ENCODE peak calls at places on chromosomes 13 and 19, in nine cellular contexts. W is HFF-Myc, K is GM12878, V is mesothelial cell of epicardium, B is foreskin fibroblast, U is lower leg skin, X is OCI-LY7, C is HCT116, G is neural crest cell. R is an unnamed sample.

GRCh38 chr19:49342291-49342721 is 7.1 kb downstream of the CD37 start:
- DNase-seq in K (no peak), W (no peak), V (no peak), B (no peak), C (no peak), U (peak), X (no peak), G (no peak), R (no peak)

GRCh38 chr19:48698046-48698445 is 2.3 kb downstream of the FUT2 start:
- DNase-seq in G (no peak), X (no peak), W (peak), B (peak), V (no peak), K (no peak), C (no peak), U (no peak), R (no peak)

GRCh38 chr19:5957132-5957531 is 20.8 kb downstream of the RANBP3 start:
- DNase-seq in K (no peak), W (no peak), G (no peak), X (no peak), C (no peak), B (peak), U (no peak), V (no peak), R (no peak)

GRCh38 chr19:37055330-37055729 is 22.9 kb upstream of the ZNF420 start:
- DNase-seq in K (no peak), U (no peak), C (no peak), W (no peak), V (no peak), B (no peak), X (no peak), G (no peak), R (no peak)

GRCh38 chr13:43085545-43085944 is 62.2 kb downstream of the DNAJC15 start:
- DNase-seq in G (no peak), V (no peak), U (no peak), W (no peak), B (peak), K (no peak), X (peak), C (peak), R (no peak)

GRCh38 chr13:29933401-29933800 is 83.0 kb upstream of the UBL3 start:
- DNase-seq in V (no peak), W (no peak), K (no peak), B (no peak), C (no peak), U (no peak), X (no peak), G (no peak), R (no peak)

GRCh38 chr19:2997720-2998119 is 20.4 kb downstream of the TLE6 start:
- DNase-seq in U (no peak), X (no peak), C (no peak), V (no peak), W (no peak), G (no peak), B (no peak), K (no peak), R (no peak)

GRCh38 chr19:36266375-36266961 is 51.6 kb downstream of the ZNF146 start:
- DNase-seq in W (no peak), K (no peak), U (peak), V (no peak), G (no peak), B (no peak), C (no peak), X (no peak), R (peak)

GRCh38 chr13:39186205-39186880 is 148.1 kb downstream of the NHLRC3 start:
- DNase-seq in K (no peak), G (no peak), X (no peak), B (no peak), W (no peak), V (no peak), C (no peak), U (no peak), R (no peak)

GRCh38 chr13:48533986-48534600 is 1.2 kb upstream of the RCBTB2 start:
- DNase-seq in B (no peak), C (no peak), W (no peak), X (no peak), G (no peak), K (no peak), U (no peak), V (no peak), R (no peak)

GRCh38 chr13:50732712-50733111 is 110.8 kb downstream of the DLEU7 start:
- DNase-seq in X (no peak), W (no peak), U (no peak), K (no peak), V (no peak), G (no peak), B (peak), C (no peak), R (no peak)

GRCh38 chr19:21133633-21134032 is 8.2 kb upstream of the ZNF431 start:
- DNase-seq in K (no peak), W (no peak), G (no peak), V (no peak), X (no peak), B (no peak), U (no peak), C (no peak), R (no peak)

GRCh38 chr19:29836409-29836825 is 24.6 kb downstream of the CCNE1 start:
- DNase-seq in G (no peak), K (peak), U (no peak), X (no peak), W (no peak), V (no peak), C (no peak), B (no peak), R (no peak)

GRCh38 chr13:102571075-102571474 is 25.7 kb upstream of the TPP2 start:
- DNase-seq in X (no peak), W (no peak), U (no peak), C (no peak), V (no peak), B (peak), K (no peak), G (no peak), R (no peak)

GRCh38 chr19:16325161-16325527 is 518 bp downstream of the KLF2 start:
- DNase-seq in C (no peak), V (no peak), U (peak), X (peak), W (no peak), G (peak), B (peak), K (no peak), R (no peak)

GRCh38 chr13:110806636-110807035 is 93.1 kb downstream of the ING1 start:
- DNase-seq in C (no peak), B (no peak), X (no peak), U (no peak), K (no peak), G (no peak), W (no peak), V (no peak), R (no peak)

GRCh38 chr13:101612736-101613135 is 160.3 kb downstream of the ITGBL1 start:
- DNase-seq in K (no peak), V (no peak), B (no peak), U (no peak), W (no peak), C (no peak), G (no peak), X (no peak), R (no peak)

GRCh38 chr19:30691767-30692516 is 319.8 kb downstream of the ZNF536 start:
- DNase-seq in W (no peak), U (peak), X (no peak), G (no peak), K (no peak), B (peak), C (no peak), V (no peak), R (no peak)

GRCh38 chr19:31277516-31277915 is 71.7 kb downstream of the TSHZ3 start:
- DNase-seq in W (no peak), X (no peak), K (no peak), U (no peak), B (no peak), V (no peak), G (no peak), C (no peak), R (no peak)

GRCh38 chr13:29758591-29759114 is 91.8 kb downstream of the UBL3 start:
- DNase-seq in K (peak), V (no peak), G (no peak), X (no peak), U (no peak), C (no peak), B (no peak), W (no peak), R (no peak)

GRCh38 chr13:51560336-51560735 is 23.9 kb upstream of the WDFY2 start:
- DNase-seq in B (no peak), C (no peak), K (no peak), V (no peak), W (no peak), X (no peak), G (no peak), U (no peak), R (no peak)

GRCh38 chr19:58548859-58549663 is 5.2 kb downstream of the TRIM28 start:
- DNase-seq in G (no peak), C (no peak), U (no peak), B (no peak), V (no peak), W (no peak), X (no peak), K (no peak), R (no peak)

GRCh38 chr19:41193420-41194156 is 569 bp downstream of the CYP2S1 start:
- DNase-seq in W (no peak), K (no peak), C (no peak), V (no peak), U (no peak), G (no peak), X (no peak), B (no peak), R (no peak)

GRCh38 chr19:55146078-55146647 is 2.8 kb downstream of the TNNT1 start:
- DNase-seq in W (no peak), V (no peak), K (no peak), G (no peak), U (no peak), X (peak), C (peak), B (peak), R (no peak)
- TF ChIP-seq CTCF in W (peak), V (peak), K (peak), G (peak), U (no peak), X (peak), C (peak), B (peak), R (peak)

GRCh38 chr19:51296331-51297093 is 14.9 kb upstream of the IGLON5 start:
- DNase-seq in K (no peak), U (no peak), W (no peak), B (no peak), G (no peak), C (no peak), V (no peak), X (no peak), R (no peak)
- TF ChIP-seq CTCF in K (no peak), U (no peak), W (no peak), B (no peak), G (peak), C (peak), V (no peak), X (peak), R (peak)

DNA sequence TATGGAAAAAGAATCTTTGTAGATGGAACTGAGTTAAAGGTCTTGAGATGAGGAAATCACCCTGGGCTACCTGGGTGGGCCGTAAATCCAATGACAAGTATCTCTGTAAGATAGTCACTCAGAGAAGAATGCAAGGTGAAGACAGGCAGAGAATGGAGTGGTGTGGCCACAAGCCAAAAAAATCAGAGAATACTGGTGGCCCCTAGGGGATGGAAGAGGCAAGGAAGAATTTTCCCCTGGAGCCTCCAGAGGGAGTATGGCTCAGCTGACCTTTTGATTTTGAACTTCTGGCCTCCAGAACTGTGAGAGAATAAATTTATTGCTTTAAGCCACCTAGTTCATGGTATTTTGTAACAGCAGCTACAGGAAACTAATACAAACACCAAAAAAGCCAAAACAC is 32.7 kb upstream of the CSNK1A1L start:
- DNase-seq in B (peak), V (no peak), U (no peak), W (no peak), K (no peak), X (no peak), G (no peak), C (peak), R (no peak)
- TF ChIP-seq CTCF in B (peak), V (no peak), U (no peak), W (peak), K (no peak), X (no peak), G (peak), C (peak), R (peak)

DNA sequence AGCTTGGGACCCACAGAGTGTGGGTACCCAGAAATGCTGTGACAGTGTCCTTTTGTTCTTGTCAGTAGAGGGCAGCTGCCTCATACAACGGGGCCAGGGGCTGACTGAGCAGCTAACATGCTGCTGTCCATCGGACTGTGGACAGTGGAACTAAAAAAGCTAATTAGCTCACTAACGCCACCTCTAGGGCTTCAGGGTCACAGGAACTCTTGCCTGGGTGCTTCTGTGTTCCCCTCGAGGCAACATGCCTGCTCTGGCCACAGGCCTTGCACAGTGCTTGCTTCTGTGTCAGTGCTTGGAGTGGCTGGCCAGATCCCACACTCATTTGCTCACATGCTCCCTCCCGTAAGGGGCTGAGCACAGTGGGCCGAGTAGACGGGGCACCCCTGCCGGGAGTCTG is 377.0 kb downstream of the OLFM4 start:
- DNase-seq in W (no peak), G (peak), K (no peak), X (no peak), U (no peak), C (no peak), V (no peak), B (no peak), R (no peak)
- TF ChIP-seq CTCF in W (no peak), G (peak), K (no peak), X (no peak), U (no peak), C (no peak), V (no peak), B (no peak), R (peak)